ENCODE peak calls at places on chromosomes 7 and 10, in four cellular contexts. A, T, J and O are unnamed samples.

GRCh38 chr10:99345350-99345749 is 16.2 kb downstream of the CNNM1 start:
- DNase-seq in A (no peak), T (peak; percentile 37), J (no peak), O (no peak)

GRCh38 chr7:28200598-28200997 is 20.0 kb upstream of the JAZF1 start:
- DNase-seq in A (no peak), T (no peak), J (no peak), O (no peak)

GRCh38 chr10:3294919-3295318 is 122.3 kb upstream of the PITRM1 start:
- DNase-seq in A (no peak), T (no peak), J (no peak), O (no peak)

GRCh38 chr7:82428186-82428961 is 15.2 kb downstream of the CACNA2D1 start:
- DNase-seq in A (no peak), T (peak; percentile 43), J (no peak), O (no peak)

GRCh38 chr7:29345590-29345989 is 151.0 kb downstream of the CHN2 start:
- DNase-seq in A (peak; percentile 31), T (peak; percentile 16), J (peak; percentile 35), O (no peak)

GRCh38 chr10:69863580-69863979 is 61.9 kb downstream of the COL13A1 start:
- DNase-seq in A (no peak), T (no peak), J (no peak), O (no peak)

GRCh38 chr10:128011059-128011979 is 104.4 kb downstream of the PTPRE start:
- DNase-seq in A (peak; percentile 78), T (peak; percentile 96), J (peak; percentile 65), O (peak; percentile 70)

GRCh38 chr10:123227706-123228105 is 73.5 kb downstream of the BUB3 start:
- DNase-seq in A (no peak), T (no peak), J (no peak), O (no peak)